ENCODE peak calls at places on chromosome 18, in five cellular contexts. F is mesendoderm, V is H1, X is IMR-90, E is mesenchymal stem cell. W is an unnamed sample.

GRCh38 chr18:22447770-22448169 is 30.1 kb upstream of the CTAGE1 start:
- DNase-seq in F (no peak), V (no peak), X (no peak), E (peak), W (no peak)

GRCh38 chr18:55239764-55240163 is 280.5 kb upstream of the CCDC68 start:
- DNase-seq in F (no peak), V (no peak), X (no peak), E (no peak), W (no peak)

GRCh38 chr18:63646916-63647315 is 2.9 kb upstream of the SERPINB4 start:
- DNase-seq in F (no peak), V (no peak), X (no peak), E (no peak), W (no peak)

GRCh38 chr18:58632557-58632956 is 3.7 kb upstream of the ALPK2 start:
- DNase-seq in F (no peak), V (no peak), X (no peak), E (no peak), W (no peak)

GRCh38 chr18:35203001-35203553 is 37.8 kb upstream of the ZNF397 start:
- DNase-seq in F (no peak), V (no peak), X (no peak), E (peak), W (no peak)

GRCh38 chr18:52236134-52236533 is 103.9 kb upstream of the DCC start:
- DNase-seq in F (no peak), V (no peak), X (no peak), E (no peak), W (no peak)

GRCh38 chr18:7034924-7035323 is 82.7 kb downstream of the LAMA1 start:
- DNase-seq in F (no peak), V (no peak), X (no peak), E (no peak), W (no peak)

GRCh38 chr18:57747809-57748680 is 55.1 kb downstream of the ATP8B1 start:
- DNase-seq in F (no peak), V (no peak), X (no peak), E (no peak), W (no peak)

GRCh38 chr18:53883771-53884170 is 340.7 kb downstream of the MBD2 start:
- DNase-seq in F (no peak), V (no peak), X (no peak), E (no peak), W (no peak)

GRCh38 chr18:10140928-10141327 is 227.1 kb downstream of the VAPA start:
- DNase-seq in F (no peak), V (peak), X (peak), E (peak), W (no peak)

GRCh38 chr18:10141559-10141958 is 227.7 kb downstream of the VAPA start:
- DNase-seq in F (no peak), V (peak), X (no peak), E (no peak), W (no peak)

GRCh38 chr18:10139783-10140410 is 226.1 kb downstream of the VAPA start:
- DNase-seq in F (no peak), V (peak), X (peak), E (peak), W (no peak)

GRCh38 chr18:10142056-10142455 is 228.2 kb downstream of the VAPA start:
- DNase-seq in F (no peak), V (no peak), X (no peak), E (no peak), W (no peak)

GRCh38 chr18:10140461-10140911 is 226.7 kb downstream of the VAPA start:
- DNase-seq in F (no peak), V (peak), X (peak), E (peak), W (no peak)
- H3K18ac ChIP-seq in F (no peak), V (no peak), X (peak), E (peak), W (peak)

DNA sequence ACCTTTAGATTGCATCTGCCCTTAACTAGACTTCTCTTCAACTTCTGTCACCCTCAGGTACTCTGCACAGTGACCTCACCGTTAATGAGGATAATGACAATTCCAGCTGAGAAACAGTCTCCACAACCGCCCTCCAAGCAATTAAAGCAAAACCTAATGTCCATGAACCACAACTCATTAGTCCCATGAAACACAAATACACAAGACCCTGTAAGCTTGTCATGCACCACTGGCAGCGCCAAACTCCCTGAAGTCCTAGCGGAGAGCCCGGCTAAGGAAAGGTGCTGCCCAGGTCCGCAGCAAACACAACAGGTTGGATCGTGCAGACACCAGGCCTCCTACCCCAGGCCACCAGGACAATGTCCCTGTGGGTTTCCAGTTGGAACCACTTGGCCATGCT is 7.4 kb downstream of the SMAD7 start:
- DNase-seq in F (no peak), V (no peak), X (no peak), E (no peak), W (no peak)
- H3K4me3 ChIP-seq in F (no peak), V (no peak), X (no peak), E (peak), W (no peak)

DNA sequence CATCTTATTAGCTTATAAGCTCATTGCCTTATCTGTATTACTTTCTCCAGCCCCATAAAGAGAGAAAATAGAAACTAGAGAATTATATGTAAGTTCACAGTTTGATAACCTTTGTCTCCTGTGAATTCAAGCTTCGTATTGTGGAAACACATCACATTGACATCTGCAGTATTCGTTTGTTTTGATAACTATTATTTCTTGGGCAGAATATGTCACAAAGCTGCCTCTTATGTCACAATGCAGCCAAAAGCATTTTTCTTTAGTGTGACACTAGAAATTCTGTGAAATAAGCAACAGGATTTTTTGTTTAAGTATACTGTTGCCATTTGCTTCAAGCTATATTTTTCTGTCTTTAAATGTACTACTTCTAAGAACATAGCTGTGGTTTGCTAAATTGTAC is 221.5 kb downstream of the DOK6 start:
- DNase-seq in F (no peak), V (no peak), X (no peak), E (peak), W (no peak)
- H3K18ac ChIP-seq in F (no peak), V (no peak), X (no peak), E (no peak), W (no peak)

GRCh38 chr18:31500161-31500688 is 2.2 kb downstream of the DSG2 start:
- DNase-seq in F (no peak), V (no peak), X (no peak), E (no peak), W (no peak)
- H3K4me3 ChIP-seq in F (no peak), V (no peak), X (no peak), E (no peak), W (no peak)

GRCh38 chr18:8252371-8252770 is 356.9 kb upstream of the RAB12 start:
- DNase-seq in F (no peak), V (no peak), X (peak), E (no peak), W (no peak)

GRCh38 chr18:8242306-8242705 is 366.9 kb upstream of the RAB12 start:
- DNase-seq in F (no peak), V (no peak), X (no peak), E (no peak), W (no peak)

GRCh38 chr18:8241731-8242130 is 367.5 kb upstream of the RAB12 start:
- DNase-seq in F (no peak), V (no peak), X (no peak), E (no peak), W (no peak)

GRCh38 chr18:8248576-8248975 is 360.7 kb upstream of the RAB12 start:
- DNase-seq in F (no peak), V (no peak), X (no peak), E (no peak), W (no peak)

GRCh38 chr18:8247700-8248099 is 361.5 kb upstream of the RAB12 start:
- DNase-seq in F (peak), V (no peak), X (no peak), E (no peak), W (no peak)
- H3K18ac ChIP-seq in F (no peak), V (no peak), X (no peak), E (no peak), W (no peak)